ENCODE peak calls at places on chromosome 21, in four cellular contexts. E, X, G and Q are unnamed samples.

GRCh38 chr21:45081636-45082035 is 7.3 kb downstream of the ADARB1 start:
- DNase-seq in E (no peak), X (no peak), G (no peak), Q (no peak)

GRCh38 chr21:37636152-37636860 is 269.7 kb downstream of the DYRK1A start:
- DNase-seq in E (peak), X (peak), G (no peak), Q (peak)

GRCh38 chr21:33273044-33273443 is 6.9 kb downstream of the IL10RB start:
- DNase-seq in E (no peak), X (peak), G (no peak), Q (peak)

GRCh38 chr21:38714998-38715397 is 90.7 kb upstream of the ETS2 start:
- DNase-seq in E (no peak), X (peak), G (no peak), Q (no peak)

GRCh38 chr21:32748529-32748928 is 20.7 kb upstream of the SYNJ1 start:
- DNase-seq in E (no peak), X (no peak), G (no peak), Q (no peak)

GRCh38 chr21:37365657-37366487 is 701 bp upstream of the DYRK1A start:
- DNase-seq in E (peak), X (peak), G (peak), Q (peak)

GRCh38 chr21:33924766-33925100 is 9.1 kb upstream of the ATP5PO start:
- DNase-seq in E (peak), X (peak), G (no peak), Q (no peak)

GRCh38 chr21:43869486-43870325 is 4.7 kb downstream of the AGPAT3 start:
- DNase-seq in E (no peak), X (no peak), G (no peak), Q (no peak)

GRCh38 chr21:36350282-36350910 is 30.4 kb downstream of the MORC3 start:
- DNase-seq in E (peak), X (no peak), G (no peak), Q (peak)

GRCh38 chr21:19224090-19224489 is 820.5 kb upstream of the TMPRSS15 start:
- DNase-seq in E (no peak), X (no peak), G (no peak), Q (no peak)

GRCh38 chr21:16195896-16196443 is 466.2 kb downstream of the USP25 start:
- DNase-seq in E (no peak), X (peak), G (no peak), Q (peak)

GRCh38 chr21:32308696-32309095 is 10.0 kb downstream of the MRAP start:
- DNase-seq in E (no peak), X (no peak), G (no peak), Q (no peak)

GRCh38 chr21:17930102-17930501 is 110.9 kb upstream of the C21orf91 start:
- DNase-seq in E (no peak), X (no peak), G (no peak), Q (no peak)

GRCh38 chr21:32403201-32403701 is 9.3 kb upstream of the EVA1C start:
- DNase-seq in E (peak), X (peak), G (no peak), Q (peak)

GRCh38 chr21:21029159-21029558 is 30.9 kb downstream of the NCAM2 start:
- DNase-seq in E (peak), X (no peak), G (no peak), Q (no peak)

GRCh38 chr21:34606051-34606450 is 8.9 kb downstream of the RCAN1 start:
- DNase-seq in E (no peak), X (no peak), G (no peak), Q (no peak)

GRCh38 chr21:38809170-38809878 is 3.6 kb downstream of the ETS2 start:
- DNase-seq in E (no peak), X (no peak), G (no peak), Q (no peak)

GRCh38 chr21:46675595-46676280 is 40.3 kb downstream of the PRMT2 start:
- DNase-seq in E (peak), X (no peak), G (no peak), Q (no peak)

GRCh38 chr21:38837806-38838461 is 32.2 kb downstream of the ETS2 start:
- DNase-seq in E (no peak), X (no peak), G (no peak), Q (no peak)

GRCh38 chr21:37474342-37474741 is 107.8 kb downstream of the DYRK1A start:
- DNase-seq in E (no peak), X (no peak), G (no peak), Q (no peak)

GRCh38 chr21:44320847-44321246 is 18.3 kb downstream of the CFAP410 start:
- DNase-seq in E (no peak), X (no peak), G (no peak), Q (no peak)

GRCh38 chr21:43362928-43363314 is 64.0 kb downstream of the SIK1 start:
- DNase-seq in E (peak), X (no peak), G (no peak), Q (peak)

GRCh38 chr21:31310750-31311149 is 33.3 kb downstream of the TIAM1 start:
- DNase-seq in E (no peak), X (peak), G (no peak), Q (no peak)

GRCh38 chr21:41289431-41289830 is 27.2 kb upstream of the FAM3B start:
- DNase-seq in E (no peak), X (peak), G (no peak), Q (no peak)

GRCh38 chr21:45540601-45540970 is 1.7 kb downstream of the SLC19A1 start:
- DNase-seq in E (no peak), X (no peak), G (no peak), Q (no peak)